ENCODE peak calls at places on chromosomes 4 and X, in six cellular contexts. R, W, D, S, Y and Z are unnamed samples.

GRCh38 chr4:52001616-52002015 is 18.5 kb downstream of the LRRC66 start:
- DNase-seq in R (no peak), W (no peak), D (no peak), S (no peak), Y (no peak), Z (no peak)

GRCh38 chrX:118216488-118216887 is 99.9 kb upstream of the KLHL13 start:
- DNase-seq in R (peak), W (no peak), D (peak), S (no peak), Y (no peak), Z (no peak)

GRCh38 chr4:78629991-78630541 is 78.5 kb downstream of the ANXA3 start:
- DNase-seq in R (no peak), W (no peak), D (no peak), S (no peak), Y (no peak), Z (no peak)

GRCh38 chrX:49203536-49203935 is 3.5 kb upstream of the SYP start:
- DNase-seq in R (no peak), W (no peak), D (no peak), S (no peak), Y (no peak), Z (no peak)

GRCh38 chr4:5051692-5052423 is 578 bp downstream of the STK32B start:
- DNase-seq in R (no peak), W (no peak), D (no peak), S (no peak), Y (no peak), Z (peak)

GRCh38 chr4:88158360-88159136 is at the start of gene ABCG2:
- DNase-seq in R (no peak), W (peak), D (peak), S (peak), Y (no peak), Z (peak)

GRCh38 chr4:158929939-158930344 is 161.1 kb downstream of the FNIP2 start:
- DNase-seq in R (no peak), W (no peak), D (no peak), S (no peak), Y (no peak), Z (no peak)

GRCh38 chrX:38494239-38494823 is 67.0 kb upstream of the TSPAN7 start:
- DNase-seq in R (no peak), W (no peak), D (no peak), S (no peak), Y (no peak), Z (no peak)

GRCh38 chr4:177530561-177530960 is 88.3 kb upstream of the AGA start:
- DNase-seq in R (no peak), W (no peak), D (no peak), S (no peak), Y (no peak), Z (no peak)

GRCh38 chr4:51958199-51958968 is 61.8 kb downstream of the LRRC66 start:
- DNase-seq in R (no peak), W (no peak), D (no peak), S (no peak), Y (no peak), Z (no peak)

GRCh38 chrX:10972731-10973130 is 138.4 kb upstream of the HCCS start:
- DNase-seq in R (no peak), W (no peak), D (no peak), S (no peak), Y (no peak), Z (no peak)

GRCh38 chr4:11297627-11298026 is 131.1 kb downstream of the HS3ST1 start:
- DNase-seq in R (no peak), W (no peak), D (no peak), S (no peak), Y (no peak), Z (no peak)

GRCh38 chrX:102651242-102651967 is at the start of gene GPRASP1:
- DNase-seq in R (peak), W (peak), D (no peak), S (peak), Y (peak), Z (peak)

GRCh38 chr4:51932261-51932660 is 87.9 kb downstream of the LRRC66 start:
- DNase-seq in R (no peak), W (no peak), D (no peak), S (no peak), Y (no peak), Z (no peak)

GRCh38 chrX:125202486-125203378 is 116.9 kb upstream of the TEX13C start:
- DNase-seq in R (no peak), W (no peak), D (no peak), S (no peak), Y (peak), Z (no peak)

GRCh38 chr4:103201254-103201653 is 3.1 kb upstream of the CENPE start:
- DNase-seq in R (no peak), W (no peak), D (no peak), S (no peak), Y (no peak), Z (no peak)

GRCh38 chrX:46803140-46803539 is 33.7 kb upstream of the RP2 start:
- DNase-seq in R (no peak), W (no peak), D (no peak), S (no peak), Y (no peak), Z (no peak)

GRCh38 chrX:40424259-40424658 is 156.5 kb upstream of the ATP6AP2 start:
- DNase-seq in R (no peak), W (no peak), D (no peak), S (no peak), Y (no peak), Z (no peak)

GRCh38 chr4:39559641-39560040 is 32.4 kb upstream of the UGDH start:
- DNase-seq in R (no peak), W (no peak), D (no peak), S (no peak), Y (no peak), Z (no peak)